ENCODE peak calls at places on chromosomes 12 and 14, in eight cellular contexts. U, W, S, O, R, K, D and M are unnamed samples.
A peak's percentile ranks its signal among the peaks of the same experiment; 100 is the strongest.

GRCh38 chr12:49369723-49370145 is 2.5 kb downstream of the SPATS2 start:
- DNase-seq in U (no peak), W (peak; percentile 79), O (no peak), D (peak; percentile 14), R (no peak), S (no peak), K (no peak), M (no peak)

GRCh38 chr14:92922155-92922735 is 705 bp upstream of the CHGA start:
- DNase-seq in S (no peak), D (no peak), K (no peak), O (no peak), R (no peak), W (no peak), U (no peak), M (no peak)

GRCh38 chr12:110109037-110109836 is 14.9 kb upstream of the IFT81 start:
- DNase-seq in D (no peak), R (no peak), O (peak; percentile 9), S (peak; percentile 95), U (no peak), K (peak; percentile 69), W (no peak), M (peak; percentile 89)

GRCh38 chr12:109946505-109946904 is 46.4 kb downstream of the TCHP start:
- DNase-seq in S (no peak), R (no peak), W (no peak), D (no peak), O (no peak), K (no peak), U (no peak), M (no peak)

GRCh38 chr12:81627336-81628189 is 131.6 kb downstream of the PPFIA2 start:
- DNase-seq in S (no peak), W (no peak), U (no peak), D (no peak), K (peak; percentile 20), O (peak; percentile 36), R (no peak), M (no peak)

GRCh38 chr12:5909560-5909959 is 35.5 kb downstream of the ANO2 start:
- DNase-seq in R (no peak), O (no peak), U (no peak), K (no peak), W (no peak), S (peak; percentile 23), D (no peak), M (no peak)

GRCh38 chr12:34290191-34290995 is 268.1 kb downstream of the ALG10 start:
- DNase-seq in D (no peak), K (no peak), S (no peak), R (no peak), U (peak; percentile 58), O (no peak), W (no peak), M (peak; percentile 56)

GRCh38 chr12:27123642-27124041 is 41.3 kb upstream of the C12orf71 start:
- DNase-seq in O (peak; percentile 10), U (no peak), R (no peak), S (no peak), W (no peak), K (peak; percentile 31), D (no peak), M (no peak)

GRCh38 chr14:68655961-68656360 is 136.9 kb downstream of the ZFP36L1 start:
- DNase-seq in R (no peak), S (peak; percentile 48), K (no peak), W (no peak), U (no peak), O (no peak), D (no peak), M (no peak)

GRCh38 chr12:122190842-122191668 is 8.1 kb downstream of the LRRC43 start:
- DNase-seq in K (peak; percentile 74), D (peak; percentile 53), W (peak; percentile 9), R (peak; percentile 58), U (peak; percentile 82), O (peak; percentile 80), S (no peak), M (peak; percentile 72)

GRCh38 chr14:57533214-57533613 is 39.6 kb upstream of the CCDC198 start:
- DNase-seq in R (no peak), U (no peak), K (no peak), D (no peak), S (no peak), O (peak; percentile 3), W (peak; percentile 31), M (no peak)

GRCh38 chr14:34628681-34629135 is 1.2 kb downstream of the SNX6 start:
- DNase-seq in R (no peak), U (no peak), O (peak; percentile 69), D (peak; percentile 13), S (no peak), K (peak; percentile 18), W (no peak), M (no peak)

DNA sequence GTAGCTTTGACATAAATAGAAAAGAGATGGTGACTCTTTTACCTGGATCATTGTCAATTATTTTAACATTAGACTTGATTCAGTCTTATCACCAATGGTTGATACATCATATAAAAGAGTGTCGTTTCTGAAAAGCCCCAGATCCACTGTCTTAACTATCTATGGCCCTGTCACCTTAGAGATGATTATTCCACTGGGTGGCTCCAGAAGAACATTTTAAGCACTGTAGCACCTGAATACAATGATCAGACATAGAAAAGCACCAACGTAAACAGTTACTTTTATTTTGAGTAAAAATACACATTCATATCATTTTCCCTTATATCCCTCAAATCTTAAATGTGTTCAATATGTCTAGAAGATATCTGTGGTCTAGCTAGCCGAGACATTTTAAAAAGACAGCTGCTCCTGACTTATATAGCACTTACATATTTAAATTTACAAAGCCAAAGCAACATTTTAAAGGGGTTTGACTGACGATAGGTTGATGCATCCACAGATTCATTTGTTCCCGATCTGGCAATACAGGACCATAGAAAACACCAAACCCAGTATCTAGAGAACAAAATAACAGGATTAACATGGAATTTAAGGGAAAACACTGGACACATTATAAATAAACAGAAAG is 32.9 kb downstream of the TSPAN8 start:
- DNase-seq in D (no peak), K (no peak), U (no peak), S (no peak), O (no peak), R (no peak), W (no peak), M (no peak)
- H3K27ac ChIP-seq in D (no peak overlapping the region), K (no peak overlapping the region), U (no peak overlapping the region), S (no peak overlapping the region), O (no peak overlapping the region), R (no peak overlapping the region), W (no peak overlapping the region), M (no peak overlapping the region)

DNA sequence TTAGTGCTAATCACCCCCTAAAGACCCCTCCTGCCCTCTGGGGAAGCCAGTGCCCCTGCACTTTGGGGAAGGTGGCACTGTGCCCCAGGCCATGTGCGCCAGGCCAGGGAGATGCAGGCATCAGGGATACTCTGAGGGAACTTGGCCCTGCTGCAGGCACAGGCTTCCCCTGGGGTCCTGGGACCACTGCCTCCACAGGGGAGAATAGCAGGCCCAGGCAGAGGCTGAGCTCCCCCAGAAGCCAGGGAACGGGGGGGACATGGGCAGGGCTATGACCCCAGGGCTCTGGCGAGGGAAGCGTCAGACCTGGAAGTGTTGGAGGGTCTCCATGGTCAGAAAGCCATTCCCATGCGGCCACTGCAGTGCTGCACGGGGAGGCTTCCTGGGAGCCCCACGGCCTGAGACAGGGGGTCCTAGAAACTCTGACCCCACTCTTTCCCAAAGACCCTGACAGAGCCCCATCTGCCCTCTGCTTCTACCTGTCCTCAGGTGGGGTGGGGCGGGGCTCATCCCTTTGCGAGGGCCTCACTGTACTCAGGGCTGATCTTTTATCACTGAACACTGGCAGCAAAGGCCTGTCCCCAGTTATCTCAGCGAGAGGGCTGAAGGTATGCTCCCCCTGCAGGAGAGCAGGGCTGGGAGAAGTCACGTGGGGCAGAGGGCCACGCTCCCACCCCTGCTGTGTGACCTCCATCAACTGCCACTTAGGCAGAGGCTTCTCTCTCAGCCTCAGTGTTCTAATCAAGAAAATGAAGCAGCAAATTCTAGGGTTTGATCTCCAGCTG is 160.0 kb downstream of the CALM1 start:
- DNase-seq in S (no peak), W (no peak), D (no peak), O (no peak), U (peak; percentile 36), K (no peak), R (no peak), M (peak; percentile 73)
- H3K27ac ChIP-seq in S (peak overlapping the region; percentile 77), W (no peak overlapping the region), D (no peak overlapping the region), O (no peak overlapping the region), U (no peak overlapping the region), K (no peak overlapping the region), R (peak overlapping the region; percentile 16), M (no peak overlapping the region)

GRCh38 chr12:57099766-57100165 is 10.9 kb downstream of the NAB2 start:
- DNase-seq in S (no peak), U (no peak), K (no peak), D (no peak), O (no peak), R (no peak), W (no peak), M (peak; percentile 68)

GRCh38 chr12:57104292-57104910 is 6.8 kb downstream of the STAT6 start:
- DNase-seq in W (no peak), D (no peak), K (no peak), U (no peak), R (no peak), S (no peak), O (no peak), M (no peak)

GRCh38 chr12:57103856-57104255 is 7.3 kb downstream of the STAT6 start:
- DNase-seq in K (no peak), S (no peak), D (no peak), O (no peak), U (no peak), R (no peak), W (no peak), M (no peak)

GRCh38 chr12:57099062-57099714 is 10.3 kb downstream of the NAB2 start:
- DNase-seq in U (no peak), W (no peak), D (no peak), K (no peak), O (no peak), S (no peak), R (no peak), M (no peak)

GRCh38 chr12:57101892-57102695 is 9.1 kb downstream of the STAT6 start:
- DNase-seq in U (no peak), D (no peak), S (no peak), W (no peak), R (no peak), O (peak; percentile 94), K (no peak), M (peak; percentile 42)
- H3K27ac ChIP-seq in U (peak overlapping the region; percentile 71), D (peak overlapping the region; percentile 43), S (no peak overlapping the region), W (no peak overlapping the region), R (peak overlapping the region; percentile 12), O (peak overlapping the region; percentile 88), K (peak overlapping the region; percentile 52), M (no peak overlapping the region)

GRCh38 chr14:102211240-102211639 is 71.5 kb downstream of the WDR20 start:
- DNase-seq in S (no peak), K (no peak), W (no peak), R (no peak), O (no peak), D (no peak), U (peak; percentile 47), M (no peak)

GRCh38 chr14:102208741-102209140 is 69.0 kb downstream of the WDR20 start:
- DNase-seq in U (peak; percentile 33), D (no peak), W (no peak), S (no peak), O (no peak), R (no peak), K (no peak), M (no peak)

GRCh38 chr14:102207831-102208365 is 68.2 kb downstream of the WDR20 start:
- DNase-seq in D (no peak), W (no peak), U (no peak), R (no peak), S (no peak), O (no peak), K (no peak), M (no peak)

GRCh38 chr14:102210421-102211042 is 70.8 kb downstream of the WDR20 start:
- DNase-seq in R (no peak), K (no peak), W (no peak), D (no peak), S (no peak), U (peak; percentile 74), O (no peak), M (no peak)

GRCh38 chr14:102209224-102209966 is 69.7 kb downstream of the WDR20 start:
- DNase-seq in R (no peak), O (peak; percentile 54), W (no peak), K (peak; percentile 11), U (peak; percentile 41), D (no peak), S (no peak), M (no peak)
- H3K27ac ChIP-seq in R (no peak overlapping the region), O (no peak overlapping the region), W (no peak overlapping the region), K (peak overlapping the region; percentile 15), U (peak overlapping the region; percentile 41), D (no peak overlapping the region), S (peak overlapping the region; percentile 50), M (no peak overlapping the region)